ENCODE peak calls at places on chromosomes 5 and 9, in seven cellular contexts. One of them, this sample, is unnamed.

GRCh38 chr5:64811050-64811640 is 42.4 kb downstream of the CWC27 start:
- DNase-seq in mammary epithelial cell: peak
- DNase-seq in PC-3: peak
- DNase-seq in K562: peak
- DNase-seq in fibroblast of lung: peak
- DNase-seq in H9: no peak
- DNase-seq in H1: no peak
- DNase-seq in this sample: peak

GRCh38 chr5:50595199-50595598 is 71.2 kb upstream of the PARP8 start:
- DNase-seq in mammary epithelial cell: peak
- DNase-seq in PC-3: peak
- DNase-seq in K562: no peak
- DNase-seq in fibroblast of lung: peak
- DNase-seq in H9: no peak
- DNase-seq in H1: no peak
- DNase-seq in this sample: peak

GRCh38 chr9:102631559-102631958 is 363.6 kb upstream of the CYLC2 start:
- DNase-seq in mammary epithelial cell: peak
- DNase-seq in PC-3: peak
- DNase-seq in K562: no peak
- DNase-seq in fibroblast of lung: no peak
- DNase-seq in H9: no peak
- DNase-seq in H1: no peak
- DNase-seq in this sample: peak

GRCh38 chr9:138070815-138071214 is 193.2 kb downstream of the CACNA1B start:
- DNase-seq in mammary epithelial cell: no peak
- DNase-seq in PC-3: no peak
- DNase-seq in K562: no peak
- DNase-seq in fibroblast of lung: no peak
- DNase-seq in H9: no peak
- DNase-seq in H1: no peak
- DNase-seq in this sample: no peak

GRCh38 chr9:127349483-127350127 is 47.4 kb upstream of the SLC2A8 start:
- DNase-seq in mammary epithelial cell: no peak
- DNase-seq in PC-3: no peak
- DNase-seq in K562: no peak
- DNase-seq in fibroblast of lung: no peak
- DNase-seq in H9: no peak
- DNase-seq in H1: no peak
- DNase-seq in this sample: no peak

GRCh38 chr9:137972988-137973470 is 95.4 kb downstream of the CACNA1B start:
- DNase-seq in mammary epithelial cell: no peak
- DNase-seq in PC-3: no peak
- DNase-seq in K562: no peak
- DNase-seq in fibroblast of lung: no peak
- DNase-seq in H9: no peak
- DNase-seq in H1: no peak
- DNase-seq in this sample: no peak

GRCh38 chr5:66864240-66864884 is 268.2 kb downstream of the MAST4 start:
- DNase-seq in mammary epithelial cell: peak
- DNase-seq in PC-3: peak
- DNase-seq in K562: no peak
- DNase-seq in fibroblast of lung: peak
- DNase-seq in H9: no peak
- DNase-seq in H1: no peak
- DNase-seq in this sample: peak

GRCh38 chr5:96968074-96968473 is 32.2 kb downstream of the LNPEP start:
- DNase-seq in mammary epithelial cell: peak
- DNase-seq in PC-3: peak
- DNase-seq in K562: no peak
- DNase-seq in fibroblast of lung: peak
- DNase-seq in H9: no peak
- DNase-seq in H1: no peak
- DNase-seq in this sample: peak

GRCh38 chr9:37007295-37007694 is 26.8 kb downstream of the PAX5 start:
- DNase-seq in mammary epithelial cell: no peak
- DNase-seq in PC-3: no peak
- DNase-seq in K562: no peak
- DNase-seq in fibroblast of lung: no peak
- DNase-seq in H9: no peak
- DNase-seq in H1: no peak
- DNase-seq in this sample: no peak

GRCh38 chr9:136339173-136339957 is 12.0 kb downstream of the GPSM1 start:
- DNase-seq in mammary epithelial cell: peak
- DNase-seq in PC-3: peak
- DNase-seq in K562: peak
- DNase-seq in fibroblast of lung: peak
- DNase-seq in H9: peak
- DNase-seq in H1: no peak
- DNase-seq in this sample: peak
- H3K27ac ChIP-seq in mammary epithelial cell: no peak
- H3K27ac ChIP-seq in PC-3: no peak
- H3K27ac ChIP-seq in K562: no peak
- H3K27ac ChIP-seq in fibroblast of lung: no peak
- H3K27ac ChIP-seq in H9: no peak
- H3K27ac ChIP-seq in H1: no peak
- H3K27ac ChIP-seq in this sample: no peak

GRCh38 chr9:4937436-4937835 is 47.6 kb upstream of the JAK2 start:
- DNase-seq in mammary epithelial cell: no peak
- DNase-seq in PC-3: no peak
- DNase-seq in K562: no peak
- DNase-seq in fibroblast of lung: no peak
- DNase-seq in H9: no peak
- DNase-seq in H1: no peak
- DNase-seq in this sample: no peak
- H3K9ac ChIP-seq in mammary epithelial cell: no peak
- H3K9ac ChIP-seq in PC-3: no peak
- H3K9ac ChIP-seq in K562: no peak
- H3K9ac ChIP-seq in fibroblast of lung: no peak
- H3K9ac ChIP-seq in H9: no peak
- H3K9ac ChIP-seq in H1: no peak
- H3K9ac ChIP-seq in this sample: no peak

DNA sequence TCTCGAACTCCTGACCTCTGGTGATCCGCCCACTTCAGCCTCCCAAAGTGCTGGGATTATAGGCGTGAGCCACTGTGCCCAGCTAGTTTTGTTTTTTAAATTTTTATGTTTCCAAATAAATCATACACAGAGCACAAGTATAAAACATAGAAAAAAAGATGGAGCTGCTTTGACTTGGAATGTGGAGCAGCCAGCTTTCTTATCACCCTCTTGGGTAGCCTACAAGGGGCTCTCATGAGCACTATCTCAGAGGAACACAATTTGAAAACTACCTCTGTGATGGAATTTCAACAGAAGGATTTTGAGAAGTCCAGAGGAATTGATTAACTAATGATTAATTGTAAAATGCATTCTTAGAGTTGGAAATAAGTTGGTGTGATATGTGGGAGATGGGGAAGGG is 45.9 kb downstream of the NSD1 start:
- DNase-seq in mammary epithelial cell: no peak
- DNase-seq in PC-3: no peak
- DNase-seq in K562: no peak
- DNase-seq in fibroblast of lung: no peak
- DNase-seq in H9: no peak
- DNase-seq in H1: no peak
- DNase-seq in this sample: no peak
- H3K27ac ChIP-seq in mammary epithelial cell: no peak
- H3K27ac ChIP-seq in PC-3: no peak
- H3K27ac ChIP-seq in K562: no peak
- H3K27ac ChIP-seq in fibroblast of lung: no peak
- H3K27ac ChIP-seq in H9: no peak
- H3K27ac ChIP-seq in H1: no peak
- H3K27ac ChIP-seq in this sample: no peak

GRCh38 chr5:132464155-132464939 is 26.2 kb downstream of the IRF1 start:
- DNase-seq in mammary epithelial cell: peak
- DNase-seq in PC-3: no peak
- DNase-seq in K562: no peak
- DNase-seq in fibroblast of lung: no peak
- DNase-seq in H9: no peak
- DNase-seq in H1: no peak
- DNase-seq in this sample: peak
- H3K9ac ChIP-seq in mammary epithelial cell: peak
- H3K9ac ChIP-seq in PC-3: no peak
- H3K9ac ChIP-seq in K562: no peak
- H3K9ac ChIP-seq in fibroblast of lung: no peak
- H3K9ac ChIP-seq in H9: no peak
- H3K9ac ChIP-seq in H1: no peak
- H3K9ac ChIP-seq in this sample: peak